ENCODE peak calls at places on chromosomes 7 and 10, in nine cellular contexts. P is CD8-positive, alpha-beta T cell; J is HEK293T; S is amniotic stem cell; U is NCI-H2081; H is foreskin fibroblast; Z is GM12865; Q is stimulated activated CD4-positive, alpha-beta T cell treated with anti-CD3 and anti-CD28 coated beads, Interleukin-12 subunit alpha, Interleukin-12 subunit beta, amount 100 ng/mL, for 4 hours; X is Panc1. L is an unnamed sample.
A peak's percentile ranks its signal among the peaks of the same experiment; 100 is the strongest.

GRCh38 chr7:94580601-94581000 is 71.0 kb downstream of the CASD1 start:
- DNase-seq in P (no peak), J (no peak), S (no peak), U (no peak), H (peak; percentile 44), Z (no peak), Q (no peak), X (no peak), L (peak; percentile 80)

GRCh38 chr10:130924138-130924819 is 387.2 kb downstream of the TCERG1L start:
- DNase-seq in P (no peak), J (peak; percentile 61), S (no peak), U (no peak), H (no peak), Z (no peak), Q (no peak), X (no peak), L (no peak)

GRCh38 chr10:70493660-70494234 is 15.2 kb downstream of the PALD1 start:
- DNase-seq in P (no peak), J (no peak), S (no peak), U (no peak), H (no peak), Z (peak; percentile 95), Q (no peak), X (no peak), L (no peak)

GRCh38 chr7:137539111-137539715 is 195.7 kb upstream of the PTN start:
- DNase-seq in P (no peak), J (no peak), S (no peak), U (no peak), H (peak; percentile 82), Z (no peak), Q (no peak), X (no peak), L (peak; percentile 43)

GRCh38 chr7:131188367-131189339 is 139.0 kb upstream of the MKLN1 start:
- DNase-seq in P (peak; percentile 56), J (no peak), S (peak; percentile 91), U (no peak), H (peak; percentile 96), Z (peak; percentile 64), Q (peak; percentile 30), X (peak; percentile 93), L (no peak)

GRCh38 chr7:26292768-26293560 is 1.3 kb downstream of the SNX10 start:
- DNase-seq in P (no peak), J (no peak), S (no peak), U (peak; percentile 22), H (no peak), Z (peak; percentile 30), Q (no peak), X (no peak), L (no peak)

GRCh38 chr10:92714152-92714836 is 24.5 kb downstream of the HHEX start:
- DNase-seq in P (no peak), J (no peak), S (no peak), U (no peak), H (no peak), Z (no peak), Q (no peak), X (no peak), L (no peak)

GRCh38 chr10:86285136-86285790 is 81.3 kb downstream of the GRID1 start:
- DNase-seq in P (peak; percentile 0), J (no peak), S (no peak), U (peak; percentile 95), H (no peak), Z (no peak), Q (no peak), X (no peak), L (no peak)

GRCh38 chr7:28747854-28748253 is 210.3 kb downstream of the TRIL start:
- DNase-seq in P (no peak), J (no peak), S (no peak), U (no peak), H (no peak), Z (no peak), Q (no peak), X (no peak), L (no peak)

GRCh38 chr7:1043552-1044188 is 676 bp upstream of the GPR146 start:
- DNase-seq in P (no peak), J (no peak), S (no peak), U (no peak), H (peak; percentile 23), Z (no peak), Q (no peak), X (no peak), L (no peak)

GRCh38 chr10:132413226-132414205 is 16.5 kb downstream of the PWWP2B start:
- DNase-seq in P (no peak), J (no peak), S (no peak), U (no peak), H (no peak), Z (no peak), Q (no peak), X (no peak), L (no peak)

L was measured in retinal pigment epithelial cell.